ENCODE peak calls at places on chromosomes 3 and 15, in five cellular contexts. N is HepG2, I is GM12878, R is H1, U is K562. P is an unnamed sample.

GRCh38 chr15:67127925-67128324 is 62.5 kb downstream of the SMAD3 start:
- DNase-seq in N (no peak), I (no peak), U (no peak), R (no peak), P (no peak)

GRCh38 chr3:113254171-113254947 is 43.0 kb downstream of the BOC start:
- DNase-seq in U (no peak), R (no peak), I (no peak), N (no peak), P (no peak)

GRCh38 chr3:26712211-26713026 is 89.8 kb downstream of the LRRC3B start:
- DNase-seq in N (peak), I (no peak), U (peak), R (peak), P (peak)

GRCh38 chr15:27234593-27234992 is 263.6 kb downstream of the GABRG3 start:
- DNase-seq in U (no peak), N (no peak), I (no peak), R (no peak), P (no peak)

GRCh38 chr3:11536936-11537612 is 106.6 kb downstream of the VGLL4 start:
- DNase-seq in I (no peak), R (no peak), U (no peak), N (no peak), P (no peak)

GRCh38 chr3:116561529-116561928 is 116.2 kb upstream of the LSAMP start:
- DNase-seq in U (no peak), N (no peak), R (no peak), I (no peak), P (peak)

GRCh38 chr15:70512772-70513362 is 250.5 kb downstream of the UACA start:
- DNase-seq in U (peak), N (peak), R (peak), I (no peak), P (peak)

GRCh38 chr3:185693985-185694675 is 108.0 kb downstream of the SENP2 start:
- DNase-seq in N (no peak), U (no peak), I (no peak), R (no peak), P (no peak)

GRCh38 chr15:62059108-62059817 is 984 bp downstream of the VPS13C start:
- DNase-seq in R (no peak), N (no peak), I (no peak), U (peak), P (no peak)

GRCh38 chr3:135218304-135218703 is 423.2 kb downstream of the EPHB1 start:
- DNase-seq in R (no peak), I (no peak), N (no peak), U (no peak), P (peak)

GRCh38 chr3:192409838-192410683 is 317.3 kb downstream of the FGF12 start:
- DNase-seq in U (no peak), R (peak), N (no peak), I (no peak), P (peak)

GRCh38 chr3:127135241-127136023 is 57.5 kb upstream of the PRR23E start:
- DNase-seq in I (no peak), N (no peak), R (no peak), U (peak), P (peak)
- TF ChIP-seq EZH2 in I (no peak), N (no peak), R (peak), U (no peak), P (no peak)

DNA sequence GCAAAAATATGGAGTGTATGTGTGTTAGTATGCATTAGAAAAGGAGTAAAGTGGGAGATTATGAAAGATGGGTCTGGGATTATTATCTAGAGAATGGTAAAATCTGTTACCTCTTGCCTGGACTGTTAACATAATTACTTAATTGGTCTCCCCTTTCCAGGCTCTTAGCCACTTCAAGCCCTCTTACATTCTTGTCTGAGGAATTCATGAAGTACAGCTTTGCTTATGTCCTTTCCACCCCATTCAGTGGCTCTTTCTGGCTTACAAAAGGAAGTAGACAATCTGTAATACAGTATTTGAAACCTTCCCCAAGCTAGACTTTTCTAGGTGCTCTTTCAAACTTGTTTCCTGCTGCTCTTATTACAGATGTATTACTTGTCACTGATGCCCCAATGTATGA is 129.8 kb downstream of the MBNL1 start:
- DNase-seq in I (no peak), R (no peak), U (no peak), N (no peak), P (no peak)
- TF ChIP-seq CREB1 in I (no peak), R (no peak), U (no peak), N (no peak), P (no peak)

GRCh38 chr3:8709287-8709686 is 24.3 kb upstream of the CAV3 start:
- DNase-seq in U (no peak), I (no peak), N (no peak), R (no peak), P (no peak)
- TF ChIP-seq EZH2 in U (no peak), I (no peak), N (no peak), R (no peak), P (no peak)

GRCh38 chr3:140100479-140100878 is 165.5 kb downstream of the CLSTN2 start:
- DNase-seq in U (no peak), R (no peak), I (no peak), N (no peak), P (no peak)
- TF ChIP-seq CREB1 in U (no peak), R (no peak), I (no peak), N (no peak), P (no peak)

GRCh38 chr3:194396561-194396896 is 2.5 kb downstream of the GP5 start:
- DNase-seq in U (no peak), R (no peak), N (peak), I (no peak), P (no peak)

GRCh38 chr3:194395767-194396527 is 3.1 kb downstream of the GP5 start:
- DNase-seq in N (peak), I (no peak), R (peak), U (peak), P (peak)

GRCh38 chr3:194399166-194399565 is at the start of gene GP5:
- DNase-seq in N (no peak), R (no peak), U (no peak), I (no peak), P (no peak)

GRCh38 chr3:194396897-194397756 is 1.9 kb downstream of the GP5 start:
- DNase-seq in U (no peak), N (no peak), I (no peak), R (no peak), P (peak)

DNA sequence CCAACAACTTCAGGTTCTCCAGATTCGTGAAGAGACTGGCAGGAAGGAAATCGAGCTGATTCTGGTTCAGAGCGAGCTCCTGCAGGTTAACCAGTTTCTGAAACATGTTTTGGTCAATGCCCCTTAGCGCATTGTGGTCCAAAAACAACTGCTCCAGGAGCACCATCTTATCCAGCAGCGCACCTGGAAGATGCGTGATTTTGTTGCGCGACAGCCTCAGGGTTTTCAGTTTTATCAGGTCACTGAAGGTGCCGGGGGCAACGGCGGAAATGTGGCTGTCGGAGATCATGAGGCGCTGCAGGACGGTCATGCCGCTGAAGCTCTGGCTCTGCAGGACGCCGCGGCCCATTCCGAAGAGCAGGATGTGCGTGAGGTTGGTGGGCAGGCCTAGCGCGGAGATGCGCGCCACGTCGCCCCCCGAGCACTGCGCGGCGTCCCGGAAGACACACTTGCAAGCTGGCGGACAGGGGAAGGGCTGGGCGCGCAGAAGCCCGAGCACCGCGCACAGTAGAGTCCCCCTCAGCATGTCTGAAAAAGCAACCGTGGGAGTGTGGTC is 1.2 kb downstream of the GP5 start:
- DNase-seq in I (no peak), N (no peak), R (no peak), U (no peak), P (peak)
- TF ChIP-seq EZH2 in I (no peak), N (no peak), R (peak), U (no peak), P (peak)

GRCh38 chr3:101812895-101813294 is 33.9 kb downstream of the NXPE3 start:
- DNase-seq in U (no peak), R (no peak), I (no peak), N (no peak), P (no peak)

GRCh38 chr3:101814835-101815234 is 34.5 kb upstream of the NFKBIZ start:
- DNase-seq in R (no peak), N (peak), I (no peak), U (no peak), P (no peak)

GRCh38 chr3:101816215-101817149 is 32.8 kb upstream of the NFKBIZ start:
- DNase-seq in R (no peak), N (no peak), U (no peak), I (no peak), P (no peak)

GRCh38 chr3:101811875-101812274 is 32.9 kb downstream of the NXPE3 start:
- DNase-seq in N (no peak), U (no peak), R (no peak), I (no peak), P (no peak)

DNA sequence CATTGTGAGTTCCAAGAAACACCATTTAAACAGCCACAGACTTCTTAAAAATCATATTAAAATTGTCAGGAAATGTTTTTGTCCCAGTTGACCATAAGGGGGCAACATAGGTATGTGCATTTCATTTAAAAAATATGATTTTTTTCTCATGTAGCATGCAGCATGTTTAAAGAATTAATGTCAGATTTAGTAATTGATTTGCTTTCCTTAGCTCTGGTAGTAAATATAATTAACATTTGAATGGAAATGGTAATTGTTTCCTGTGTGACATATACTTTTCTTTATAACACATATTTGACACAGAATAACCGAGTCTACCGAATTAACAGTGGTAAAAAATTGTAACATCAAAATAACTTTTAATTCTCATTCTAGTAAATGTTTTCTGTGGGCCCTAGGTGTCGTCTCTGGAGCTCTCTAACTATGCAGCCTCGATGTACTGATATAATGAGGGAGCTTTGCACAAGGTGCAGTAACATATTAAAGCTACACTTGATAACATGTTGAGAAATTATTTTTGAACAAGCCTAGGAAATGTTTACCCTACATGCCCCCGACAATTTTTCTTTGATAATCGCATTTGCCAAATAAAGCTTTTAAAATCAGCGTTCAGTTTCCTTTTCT is 34.9 kb downstream of the NXPE3 start:
- DNase-seq in N (peak), R (no peak), U (no peak), I (no peak), P (peak)
- TF ChIP-seq CREB1 in N (no peak), R (no peak), U (no peak), I (no peak), P (no peak)

DNA sequence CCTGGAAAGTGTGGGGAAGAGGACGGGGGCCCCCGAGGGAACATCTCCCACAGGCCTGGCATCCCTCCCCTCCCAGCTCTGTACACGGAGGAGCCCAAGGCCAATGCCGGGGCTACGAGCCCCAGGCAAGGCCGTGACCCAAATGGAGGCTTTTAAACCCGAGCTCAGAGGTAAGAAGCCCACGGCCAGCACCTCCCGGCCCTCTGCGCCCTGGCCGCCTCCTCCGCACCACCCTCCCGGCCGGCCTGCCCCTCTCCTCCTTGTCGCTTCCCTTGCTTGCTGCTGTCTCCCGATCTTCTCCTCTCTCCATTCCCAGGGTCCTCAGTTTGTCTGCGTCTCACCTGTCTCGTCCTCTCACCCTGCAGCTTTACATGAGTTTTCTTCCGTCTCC is 1.3 kb downstream of the MUC4 start:
- DNase-seq in U (no peak), N (no peak), R (no peak), I (no peak), P (no peak)
- TF ChIP-seq EZH2 in U (no peak), N (no peak), R (no peak), I (no peak), P (no peak)

DNA sequence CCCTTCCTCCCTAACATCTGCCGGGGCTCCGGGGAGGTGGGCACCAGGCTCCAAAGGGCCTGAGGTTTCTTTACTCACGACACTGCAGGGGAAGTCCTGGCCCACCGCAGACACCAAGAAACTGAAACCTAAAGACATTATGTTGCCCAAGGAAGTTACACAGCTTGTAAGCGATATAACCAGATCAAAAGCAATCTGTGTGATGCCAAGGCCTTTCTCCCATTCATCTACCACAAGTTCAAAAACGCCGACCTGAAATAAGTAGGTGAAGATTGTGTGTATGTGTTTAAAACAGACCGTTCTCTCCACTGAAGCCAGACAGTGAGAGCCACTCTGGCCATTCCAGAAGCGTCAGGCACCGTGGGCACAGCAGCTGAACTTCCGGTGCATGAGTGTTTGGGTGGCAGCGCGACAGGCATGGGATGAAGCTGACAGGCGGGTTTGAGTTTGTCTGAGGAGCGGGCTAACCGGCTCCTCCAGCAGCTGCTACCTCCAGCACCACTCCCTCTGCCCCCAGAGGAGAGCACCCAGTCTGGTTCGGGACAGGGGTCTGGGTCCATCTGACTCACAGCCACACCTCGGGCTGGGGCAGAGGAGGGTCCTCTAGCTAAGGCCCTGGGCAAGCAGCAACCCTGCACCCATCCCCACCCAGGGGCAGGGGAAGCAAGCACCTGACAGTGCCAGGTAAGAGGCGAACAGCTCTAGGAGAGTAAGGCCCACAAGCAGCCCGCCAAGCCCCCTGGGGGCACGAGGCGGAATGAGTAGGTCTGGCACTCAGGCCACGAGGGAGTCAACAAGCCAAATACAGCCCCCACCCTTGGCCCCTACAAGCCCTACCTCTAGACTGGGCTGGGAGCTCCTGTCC is 1.3 kb downstream of the TNK2 start:
- DNase-seq in U (no peak), N (no peak), I (peak), R (no peak), P (peak)
- TF ChIP-seq CREB1 in U (no peak), N (no peak), I (no peak), R (no peak), P (no peak)

GRCh38 chr3:122934251-122934650 is 93.3 kb downstream of the SEMA5B start:
- DNase-seq in I (no peak), R (no peak), N (no peak), U (no peak), P (no peak)

GRCh38 chr3:122930371-122930997 is 97.1 kb downstream of the SEMA5B start:
- DNase-seq in U (no peak), I (no peak), R (no peak), N (peak), P (no peak)

GRCh38 chr3:122931636-122932035 is 95.9 kb downstream of the SEMA5B start:
- DNase-seq in I (no peak), N (peak), U (no peak), R (no peak), P (no peak)

GRCh38 chr3:122929576-122930365 is 97.8 kb downstream of the SEMA5B start:
- DNase-seq in U (no peak), R (no peak), I (no peak), N (no peak), P (no peak)

GRCh38 chr3:122932251-122932967 is 95.2 kb downstream of the SEMA5B start:
- DNase-seq in I (no peak), U (no peak), R (no peak), N (no peak), P (no peak)
- TF ChIP-seq EZH2 in I (no peak), U (no peak), R (no peak), N (no peak), P (no peak)

GRCh38 chr3:49399467-49399866 is 12.3 kb downstream of the RHOA start:
- DNase-seq in I (no peak), R (no peak), U (no peak), N (no peak), P (no peak)

GRCh38 chr3:49401758-49402157 is 10.0 kb downstream of the RHOA start:
- DNase-seq in U (no peak), N (no peak), R (no peak), I (no peak), P (no peak)

DNA sequence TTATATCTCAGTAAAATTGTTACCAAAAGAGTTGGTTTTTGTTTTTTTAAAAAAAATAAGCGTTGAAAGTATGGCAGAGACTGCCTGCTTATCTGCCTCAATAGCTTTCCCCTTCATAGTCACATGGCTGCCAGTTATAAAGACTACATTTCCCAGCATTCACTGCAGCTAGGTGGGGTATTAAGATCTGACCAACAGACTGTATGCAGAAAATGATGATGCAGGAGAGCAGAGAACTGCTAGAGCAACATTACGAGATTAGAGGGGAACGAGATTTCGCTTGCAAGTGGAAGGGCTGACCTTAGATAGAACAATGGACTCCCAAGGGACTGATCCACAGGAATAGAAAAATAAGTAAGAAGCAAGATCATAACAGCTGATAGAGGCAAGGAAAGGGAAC is 14.3 kb downstream of the RHOA start:
- DNase-seq in R (no peak), I (no peak), N (no peak), U (peak), P (peak)
- TF ChIP-seq CREB1 in R (no peak), I (no peak), N (no peak), U (no peak), P (no peak)